ENCODE peak calls at places on chromosomes 2 and 18, in nine cellular contexts. I, U, R, X, W, Z, G, O and S are unnamed samples.

GRCh38 chr2:73983322-73984202 is 1.1 kb upstream of the TET3 start:
- DNase-seq in Z (no peak), I (no peak), X (no peak), U (peak; percentile 76), G (no peak), W (no peak), O (no peak), R (peak; percentile 88), S (no peak)

GRCh38 chr2:70947556-70948184 is 12.0 kb downstream of the ATP6V1B1 start:
- DNase-seq in W (no peak), O (no peak), U (peak; percentile 63), I (no peak), X (no peak), G (peak; percentile 75), R (peak; percentile 23), Z (no peak), S (no peak)

GRCh38 chr2:178523596-178524134 is 43.4 kb downstream of the PLEKHA3 start:
- DNase-seq in Z (no peak), O (no peak), U (peak; percentile 17), W (no peak), G (peak; percentile 7), I (no peak), R (no peak), X (no peak), S (no peak)

GRCh38 chr2:112494839-112495238 is 12.9 kb downstream of the TTL start:
- DNase-seq in R (no peak), I (no peak), Z (no peak), U (no peak), O (no peak), X (no peak), G (no peak), W (no peak), S (no peak)

GRCh38 chr18:30465131-30465530 is 577.4 kb downstream of the DSC3 start:
- DNase-seq in U (no peak), R (no peak), X (no peak), G (no peak), O (no peak), I (no peak), W (no peak), Z (no peak), S (no peak)

GRCh38 chr18:64710105-64710861 is 561.4 kb upstream of the LINC00305 start:
- DNase-seq in Z (no peak), G (no peak), X (no peak), W (no peak), I (no peak), O (no peak), R (no peak), U (no peak), S (no peak)

GRCh38 chr2:61176755-61177726 is 15.1 kb downstream of the C2orf74 start:
- DNase-seq in Z (peak; percentile 95), G (peak; percentile 90), X (peak; percentile 97), R (peak; percentile 69), O (peak; percentile 93), W (peak; percentile 89), U (peak; percentile 96), I (peak; percentile 96), S (peak; percentile 89)

GRCh38 chr2:160918909-160919503 is 241.2 kb upstream of the TANK start:
- DNase-seq in R (peak; percentile 21), I (peak; percentile 73), O (no peak), U (peak; percentile 79), Z (peak; percentile 74), G (peak; percentile 44), X (peak; percentile 42), W (no peak), S (peak; percentile 38)

GRCh38 chr2:225615514-225615913 is 216.0 kb downstream of the NYAP2 start:
- DNase-seq in R (no peak), G (no peak), W (no peak), X (no peak), I (no peak), O (no peak), U (peak; percentile 62), Z (no peak), S (no peak)

GRCh38 chr2:39068757-39069515 is 51.9 kb downstream of the SOS1 start:
- DNase-seq in U (peak; percentile 55), X (no peak), I (no peak), G (peak; percentile 26), Z (no peak), R (no peak), O (no peak), W (no peak), S (no peak)

GRCh38 chr18:62637807-62638687 is 77.3 kb upstream of the PHLPP1 start:
- DNase-seq in U (peak; percentile 62), X (no peak), W (peak; percentile 6), Z (no peak), O (no peak), G (peak; percentile 6), I (no peak), R (peak; percentile 44), S (no peak)

GRCh38 chr2:236159778-236160170 is 8.4 kb downstream of the GBX2 start:
- DNase-seq in U (no peak), G (no peak), Z (no peak), O (peak; percentile 2), R (no peak), X (no peak), I (no peak), W (no peak), S (no peak)

GRCh38 chr2:215404357-215404719 is 31.5 kb downstream of the FN1 start:
- DNase-seq in O (no peak), G (no peak), Z (no peak), U (no peak), R (no peak), X (no peak), W (no peak), I (no peak), S (no peak)

GRCh38 chr2:17610521-17610920 is 70.0 kb downstream of the VSNL1 start:
- DNase-seq in I (peak; percentile 48), G (peak; percentile 32), Z (peak; percentile 81), W (no peak), O (no peak), U (peak; percentile 44), X (no peak), R (no peak), S (no peak)

GRCh38 chr2:54831480-54831879 is 108.0 kb downstream of the EML6 start:
- DNase-seq in U (no peak), O (no peak), W (no peak), R (no peak), Z (no peak), I (no peak), G (no peak), X (no peak), S (no peak)

GRCh38 chr2:232393556-232393955 is 13.1 kb upstream of the ALPG start:
- DNase-seq in U (no peak), O (no peak), X (no peak), W (no peak), Z (no peak), G (no peak), R (no peak), I (no peak), S (no peak)

GRCh38 chr2:222862068-222862914 is 1.5 kb downstream of the ACSL3 start:
- DNase-seq in O (no peak), Z (no peak), G (peak; percentile 62), W (no peak), I (no peak), R (no peak), X (no peak), U (no peak), S (no peak)

DNA sequence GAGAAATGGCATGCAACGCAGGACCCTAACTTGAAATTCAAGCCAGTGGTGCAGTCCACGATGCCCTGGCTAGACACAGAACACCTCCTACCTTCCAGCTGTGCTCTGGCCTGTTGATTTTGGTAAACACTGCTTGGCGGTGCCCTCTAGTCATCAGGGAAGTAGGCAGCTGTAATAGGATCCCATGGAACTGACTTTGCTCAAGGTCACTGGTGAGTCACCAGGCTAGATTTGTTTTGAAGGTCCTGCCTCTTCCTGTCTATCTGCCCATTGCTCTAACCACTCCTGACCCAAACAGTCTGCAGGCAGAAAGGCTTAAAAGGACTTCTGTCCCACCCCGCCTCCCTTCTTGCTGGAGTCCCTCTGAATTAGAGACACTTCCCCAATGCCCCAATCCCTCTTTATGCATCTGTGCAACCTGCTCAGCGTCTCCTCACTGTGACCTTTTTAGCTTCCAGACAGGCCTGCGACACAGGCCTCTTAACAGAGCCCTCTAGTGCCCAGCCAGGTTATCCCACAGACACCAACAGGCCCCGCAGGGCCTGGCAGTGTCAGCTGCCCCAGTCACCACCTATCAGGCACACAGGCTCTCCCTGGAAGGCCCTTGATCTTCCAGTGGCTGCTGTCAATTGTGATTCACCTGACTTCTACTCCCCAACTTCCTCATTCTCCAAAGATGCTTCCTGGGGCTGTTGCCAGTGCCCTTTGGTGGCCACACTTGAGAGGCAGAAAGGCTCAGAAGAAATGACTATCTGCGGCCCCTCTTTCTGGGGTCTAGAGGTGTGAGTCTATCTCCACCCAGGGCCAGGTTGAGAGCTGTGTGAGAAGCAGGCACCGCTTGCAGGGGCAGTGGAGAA is 5.2 kb downstream of the TMEM127 start:
- DNase-seq in W (no peak), U (peak; percentile 91), X (peak; percentile 61), R (peak; percentile 82), G (peak; percentile 92), O (no peak), Z (peak; percentile 80), I (peak; percentile 61), S (no peak)
- H3K27ac ChIP-seq in W (no peak overlapping the region), U (no peak overlapping the region), X (peak overlapping the region; percentile 97), R (peak overlapping the region; percentile 63), G (peak overlapping the region; percentile 52), O (no peak overlapping the region), Z (peak overlapping the region; percentile 91), I (peak overlapping the region; percentile 96), S (peak overlapping the region; percentile 91)

GRCh38 chr2:31923662-31924061 is 87.1 kb downstream of the MEMO1 start:
- DNase-seq in U (no peak), I (no peak), R (no peak), Z (no peak), X (no peak), O (no peak), W (no peak), G (no peak), S (no peak)
- H3K27ac ChIP-seq in U (no peak overlapping the region), I (peak overlapping the region; percentile 57), R (no peak overlapping the region), Z (peak overlapping the region; percentile 46), X (no peak overlapping the region), O (no peak overlapping the region), W (no peak overlapping the region), G (no peak overlapping the region), S (no peak overlapping the region)

DNA sequence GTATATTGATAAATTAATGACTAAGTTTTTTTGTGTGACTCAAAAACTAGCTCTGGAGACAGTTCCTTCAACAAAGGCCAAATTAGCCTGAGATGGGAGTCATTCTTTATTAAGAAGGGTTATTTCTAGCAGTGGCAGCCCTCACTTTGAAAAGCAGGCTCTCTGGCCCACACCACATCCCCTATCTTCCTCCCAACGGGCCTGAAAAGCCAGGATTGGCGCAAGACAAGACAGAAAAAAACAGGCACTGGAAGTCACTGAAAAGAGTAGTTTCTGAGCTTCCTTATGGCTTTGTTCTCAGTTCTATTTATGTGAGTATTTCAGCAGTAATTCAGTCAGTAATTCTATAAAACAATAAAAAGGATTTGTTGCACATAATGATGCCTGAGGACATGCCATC is 149.0 kb downstream of the LAMA3 start:
- DNase-seq in O (no peak), U (no peak), Z (no peak), W (no peak), G (no peak), I (no peak), R (no peak), X (no peak), S (no peak)
- H3K27ac ChIP-seq in O (no peak overlapping the region), U (no peak overlapping the region), Z (no peak overlapping the region), W (no peak overlapping the region), G (peak overlapping the region; percentile 53), I (peak overlapping the region; percentile 65), R (no peak overlapping the region), X (no peak overlapping the region), S (peak overlapping the region; percentile 25)

DNA sequence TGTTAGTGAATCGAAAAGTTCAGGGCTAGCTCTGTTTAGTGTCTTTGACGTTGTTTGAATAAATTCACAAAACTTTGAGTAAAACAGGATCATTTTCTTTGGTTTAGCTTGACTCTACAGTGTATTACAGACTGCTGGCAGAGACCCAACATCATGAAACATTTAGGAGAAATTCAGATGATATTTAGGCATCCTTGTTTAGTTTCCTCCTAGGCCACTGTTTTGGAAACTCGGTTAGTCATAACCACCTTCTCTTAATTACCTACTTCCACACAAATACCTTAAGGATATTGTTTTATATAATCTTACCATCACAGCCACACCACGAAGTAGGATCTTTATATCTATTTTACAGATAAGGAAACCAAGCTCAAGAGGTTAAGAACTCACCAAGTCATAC is 7.8 kb downstream of the LIMS1 start:
- DNase-seq in X (no peak), Z (no peak), I (no peak), U (no peak), W (no peak), O (no peak), R (no peak), G (peak; percentile 63), S (no peak)
- H3K27ac ChIP-seq in X (no peak overlapping the region), Z (no peak overlapping the region), I (peak overlapping the region; percentile 36), U (no peak overlapping the region), W (no peak overlapping the region), O (no peak overlapping the region), R (no peak overlapping the region), G (peak overlapping the region; percentile 45), S (no peak overlapping the region)